ENCODE peak calls at places on chromosomes 13 and 19, in six cellular contexts. A is fibroblast of pulmonary artery; D is T-helper 2 cell; N is HEK293T; C is activated CD8-positive, alpha-beta T cell treated with anti-CD3 and anti-CD28 coated beads for 36 hours; F is activated CD4-positive, alpha-beta T cell treated with anti-CD3 and anti-CD28 coated beads, Interleukin-2, amount 50 U/mL, for 1 hour. R is an unnamed sample.

GRCh38 chr13:69720278-69720983 is 387.2 kb upstream of the ATXN8OS start:
- DNase-seq in N (no peak), F (no peak), C (no peak), A (no peak), D (no peak), R (no peak)

GRCh38 chr13:23159205-23159586 is 21.6 kb upstream of the SGCG start:
- DNase-seq in D (no peak), C (peak), A (peak), F (no peak), N (peak), R (peak)

GRCh38 chr19:19444694-19445155 is 39.2 kb downstream of the GATAD2A start:
- DNase-seq in D (no peak), A (peak), C (peak), F (no peak), N (no peak), R (no peak)

GRCh38 chr13:106343831-106344230 is 191.6 kb downstream of the EFNB2 start:
- DNase-seq in N (no peak), F (no peak), C (no peak), D (no peak), A (no peak), R (no peak)

GRCh38 chr19:12722566-12723382 is 958 bp downstream of the TNPO2 start:
- DNase-seq in C (peak), N (peak), D (peak), A (peak), F (peak), R (peak)

GRCh38 chr13:41061914-41062837 is 867 bp downstream of the WBP4 start:
- DNase-seq in C (no peak), N (peak), F (no peak), D (no peak), A (peak), R (no peak)

GRCh38 chr13:98240131-98240530 is 63.1 kb upstream of the RNF113B start:
- DNase-seq in N (no peak), C (no peak), D (no peak), F (no peak), A (no peak), R (no peak)

GRCh38 chr13:50410921-50411712 is 395.9 kb downstream of the KCNRG start:
- DNase-seq in F (no peak), A (peak), N (peak), D (no peak), C (peak), R (no peak)

GRCh38 chr19:33441828-33442227 is 68.3 kb downstream of the CEBPG start:
- DNase-seq in A (no peak), D (no peak), F (no peak), C (no peak), N (no peak), R (no peak)

GRCh38 chr13:58869566-58869965 is 1238.0 kb downstream of the PCDH17 start:
- DNase-seq in C (no peak), F (no peak), A (no peak), N (no peak), D (no peak), R (no peak)

GRCh38 chr19:50534478-50534877 is 20.8 kb upstream of the ASPDH start:
- DNase-seq in F (no peak), A (no peak), C (no peak), D (no peak), N (no peak), R (no peak)

GRCh38 chr19:17346109-17346671 is 8.8 kb downstream of the GTPBP3 start:
- DNase-seq in A (peak), D (peak), F (peak), C (peak), N (peak), R (peak)

GRCh38 chr19:33416307-33417215 is 43.1 kb downstream of the CEBPG start:
- DNase-seq in A (peak), C (peak), N (peak), D (peak), F (peak), R (peak)

GRCh38 chr13:72536668-72537399 is 190.6 kb downstream of the MZT1 start:
- DNase-seq in F (no peak), N (no peak), A (no peak), C (no peak), D (no peak), R (no peak)

GRCh38 chr13:28744091-28744536 is 25.3 kb upstream of the SLC46A3 start:
- DNase-seq in D (no peak), N (no peak), F (no peak), C (no peak), A (peak), R (peak)

GRCh38 chr19:1512671-1513491 is at the start of gene ADAMTSL5:
- DNase-seq in N (peak), F (peak), C (peak), A (peak), D (peak), R (peak)

GRCh38 chr13:42113478-42113877 is 65.0 kb downstream of the DGKH start:
- DNase-seq in A (no peak), D (no peak), F (no peak), C (no peak), N (no peak), R (no peak)

GRCh38 chr19:16849168-16849567 is 20.0 kb downstream of the SIN3B start:
- DNase-seq in N (no peak), F (no peak), C (no peak), D (no peak), A (no peak), R (no peak)

R was measured in HAP-1.